ENCODE peak calls at places on chromosomes 2 and 18, in six cellular contexts. L, U, N, V, J and I are unnamed samples.
A peak's percentile ranks its signal among the peaks of the same experiment; 100 is the strongest.

GRCh38 chr2:104858325-104858978 is 4.5 kb downstream of the POU3F3 start:
- DNase-seq in J (no peak), N (no peak), L (no peak), U (no peak), V (no peak), I (no peak)

GRCh38 chr2:161104054-161104553 is 56.1 kb upstream of the TANK start:
- DNase-seq in V (no peak), J (no peak), N (no peak), U (no peak), L (no peak), I (no peak)

GRCh38 chr2:203689424-203690109 is 16.9 kb upstream of the CD28 start:
- DNase-seq in V (no peak), U (no peak), N (no peak), L (no peak), J (no peak), I (peak; percentile 16)

GRCh38 chr2:108588070-108588668 is 53.9 kb downstream of the LIMS1 start:
- DNase-seq in V (no peak), N (peak; percentile 70), U (no peak), L (no peak), J (no peak), I (peak; percentile 66)

GRCh38 chr2:149019768-149020167 is 18.7 kb upstream of the LYPD6B start:
- DNase-seq in L (no peak), V (no peak), N (no peak), U (no peak), J (no peak), I (no peak)

GRCh38 chr18:57743008-57743407 is 60.1 kb downstream of the ATP8B1 start:
- DNase-seq in N (peak; percentile 52), J (no peak), V (no peak), U (no peak), L (no peak), I (no peak)

GRCh38 chr2:112887904-112888303 is 23.1 kb upstream of the IL37 start:
- DNase-seq in U (no peak), J (no peak), L (no peak), N (no peak), V (no peak), I (peak; percentile 51)

GRCh38 chr2:58866040-58866439 is 624.9 kb upstream of the FANCL start:
- DNase-seq in J (no peak), L (no peak), U (no peak), N (no peak), V (no peak), I (no peak)

GRCh38 chr2:158724803-158725271 is 70.3 kb upstream of the DAPL1 start:
- DNase-seq in J (no peak), L (no peak), U (no peak), N (no peak), V (no peak), I (no peak)

GRCh38 chr2:219285894-219286425 is 6.8 kb downstream of the DNAJB2 start:
- DNase-seq in N (no peak), J (no peak), L (no peak), U (peak; percentile 67), V (no peak), I (no peak)

GRCh38 chr2:38462121-38462634 is 85.1 kb upstream of the ATL2 start:
- DNase-seq in V (no peak), L (peak; percentile 62), J (peak; percentile 94), U (peak; percentile 81), N (peak; percentile 36), I (peak; percentile 20)

GRCh38 chr2:233532971-233533370 is 33.6 kb downstream of the USP40 start:
- DNase-seq in V (no peak), L (no peak), J (no peak), N (no peak), U (no peak), I (no peak)

GRCh38 chr18:63454497-63454896 is 22.3 kb upstream of the SERPINB5 start:
- DNase-seq in L (peak; percentile 48), J (no peak), N (no peak), V (no peak), U (no peak), I (no peak)

GRCh38 chr2:200225943-200226342 is 80.5 kb upstream of the SPATS2L start:
- DNase-seq in J (no peak), L (no peak), U (no peak), V (no peak), N (no peak), I (no peak)

GRCh38 chr2:23590227-23590869 is 205.4 kb downstream of the KLHL29 start:
- DNase-seq in U (peak; percentile 57), L (no peak), V (no peak), J (no peak), N (peak; percentile 16), I (no peak)

GRCh38 chr2:63614983-63615945 is 26.5 kb downstream of the MDH1 start:
- DNase-seq in U (no peak), L (no peak), N (peak; percentile 2), J (peak; percentile 23), V (peak; percentile 86), I (no peak)

DNA sequence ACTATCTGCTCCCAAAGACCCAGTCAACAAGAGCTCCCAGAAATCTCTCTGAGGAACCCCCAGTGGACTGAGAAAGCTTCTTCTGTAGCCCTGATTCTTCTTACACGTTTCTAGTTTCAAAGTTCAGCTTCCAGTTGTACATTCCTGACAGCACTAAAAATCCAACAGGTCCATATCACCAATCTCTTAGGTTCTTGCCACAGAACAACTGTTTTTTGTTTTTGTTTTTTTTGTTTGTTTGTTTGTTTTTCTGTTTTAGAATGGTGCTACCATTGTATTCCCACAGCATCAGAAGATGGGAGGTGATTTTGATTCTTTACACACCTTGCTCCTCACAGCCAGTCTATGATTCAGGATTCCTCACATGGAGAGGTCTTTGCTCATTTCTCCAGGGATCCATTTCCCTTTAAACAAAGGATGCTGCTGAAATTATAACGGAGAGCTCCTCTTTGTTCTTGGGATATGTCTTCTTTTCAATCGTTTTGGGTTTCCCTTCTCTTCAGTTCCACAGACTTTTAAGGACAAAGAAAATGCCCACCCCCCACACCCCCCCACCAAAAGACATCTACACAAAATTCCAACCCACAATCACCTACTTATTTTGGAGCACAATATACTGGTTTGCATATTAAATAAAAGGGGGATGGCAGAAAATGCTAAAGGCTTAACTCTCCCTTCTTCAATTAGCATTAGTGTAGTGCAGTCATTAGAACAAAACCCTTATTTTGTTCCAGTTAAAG is 56.1 kb upstream of the COBLL1 start:
- DNase-seq in L (no peak), V (peak; percentile 23), U (no peak), N (no peak), J (no peak), I (no peak)
- H3K27ac ChIP-seq in L (no peak overlapping the region), V (peak overlapping the region; percentile 44), U (no peak overlapping the region), N (no peak overlapping the region), J (no peak overlapping the region), I (no peak overlapping the region)

GRCh38 chr18:53745228-53745967 is 479.1 kb downstream of the MBD2 start:
- DNase-seq in U (no peak), N (no peak), J (no peak), V (no peak), L (no peak), I (no peak)
- TF ChIP-seq POLR2AphosphoS5 in U (no peak), N (no peak), J (no peak), V (no peak), L (no peak), I (no peak)

GRCh38 chr2:222319576-222320440 is 21.0 kb upstream of the PAX3 start:
- DNase-seq in V (no peak), U (no peak), N (no peak), J (no peak), L (no peak), I (peak; percentile 43)
- H3K27ac ChIP-seq in V (no peak overlapping the region), U (peak overlapping the region; percentile 63), N (no peak overlapping the region), J (no peak overlapping the region), L (peak overlapping the region; percentile 44), I (no peak overlapping the region)

DNA sequence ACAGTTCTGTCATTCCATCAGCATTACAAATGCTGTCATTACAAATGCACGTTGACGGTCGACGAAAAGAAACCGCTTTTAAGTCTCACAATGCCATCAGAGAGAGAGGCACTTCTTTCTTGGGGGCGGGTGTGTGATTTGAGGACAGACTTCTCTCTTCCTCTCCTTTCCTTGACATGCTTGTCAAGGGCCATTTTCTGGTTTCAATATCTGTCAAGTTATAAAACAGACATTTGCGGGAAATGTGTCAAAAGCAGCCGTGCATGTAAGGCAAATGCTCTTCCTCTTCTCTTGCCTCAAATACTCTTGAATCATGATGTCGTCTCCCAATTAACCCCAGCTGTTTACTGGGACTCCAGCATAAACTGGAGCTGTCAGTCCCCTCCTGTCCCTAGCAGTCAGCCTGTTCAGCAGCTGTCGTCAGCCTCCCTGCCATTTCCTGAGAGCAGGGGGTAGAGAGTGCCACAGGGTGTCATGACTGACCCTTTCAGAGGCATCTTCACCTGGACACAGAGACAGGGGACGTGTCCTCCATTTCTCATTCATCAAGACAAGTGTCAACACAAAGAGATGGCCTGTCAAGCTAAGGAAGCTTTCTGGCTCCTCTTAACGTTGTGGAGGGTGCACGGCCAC is 305.5 kb upstream of the RAB6C start:
- DNase-seq in V (no peak), J (no peak), L (no peak), U (no peak), N (no peak), I (no peak)
- TF ChIP-seq POLR2AphosphoS5 in V (no peak), J (no peak), L (no peak), U (no peak), N (no peak), I (no peak)